ENCODE peak calls at places on chromosomes 5 and 9, in seven cellular contexts. P, L, V, K, N, M and D are unnamed samples.

GRCh38 chr5:67291066-67291465 is 94.5 kb upstream of the CD180 start:
- DNase-seq in P (no peak), M (no peak), K (no peak), N (no peak), V (no peak), L (no peak), D (no peak)

GRCh38 chr9:98453589-98454311 is 198.3 kb upstream of the TBC1D2 start:
- DNase-seq in M (no peak), N (no peak), V (no peak), K (no peak), L (no peak), P (no peak), D (no peak)

GRCh38 chr9:136693490-136694162 is 6.4 kb upstream of the AGPAT2 start:
- DNase-seq in K (no peak), P (no peak), M (no peak), L (no peak), V (no peak), N (no peak), D (no peak)

GRCh38 chr5:159779481-159779880 is 136.8 kb upstream of the ADRA1B start:
- DNase-seq in K (no peak), P (no peak), M (no peak), L (no peak), V (no peak), N (no peak), D (peak)

GRCh38 chr5:38141665-38142064 is 116.7 kb upstream of the EGFLAM start:
- DNase-seq in N (no peak), V (no peak), L (no peak), M (no peak), P (no peak), K (no peak), D (no peak)

GRCh38 chr5:80128129-80128528 is 93.0 kb downstream of the THBS4 start:
- DNase-seq in M (no peak), K (no peak), N (no peak), V (peak), P (no peak), L (no peak), D (no peak)

GRCh38 chr5:135535420-135535819 is 344 bp downstream of the NEUROG1 start:
- DNase-seq in N (no peak), L (no peak), K (no peak), V (no peak), M (no peak), P (no peak), D (no peak)

GRCh38 chr5:138650999-138651766 is 76.0 kb upstream of the HSPA9 start:
- DNase-seq in L (no peak), N (no peak), M (no peak), V (no peak), K (no peak), P (no peak), D (no peak)

GRCh38 chr5:76363385-76364261 is 39.5 kb upstream of the IQGAP2 start:
- DNase-seq in N (no peak), K (no peak), P (no peak), L (no peak), M (no peak), V (peak), D (no peak)

GRCh38 chr5:16777432-16777831 is 158.7 kb downstream of the MYO10 start:
- DNase-seq in K (no peak), V (no peak), P (no peak), N (no peak), L (no peak), M (no peak), D (no peak)

GRCh38 chr5:58800410-58800809 is 217.5 kb downstream of the RAB3C start:
- DNase-seq in V (no peak), P (no peak), N (no peak), L (no peak), K (no peak), M (no peak), D (no peak)

GRCh38 chr5:161847896-161848510 is at the start of gene GABRA1:
- DNase-seq in L (no peak), P (no peak), N (no peak), K (no peak), M (no peak), V (peak), D (no peak)

GRCh38 chr5:142466195-142466951 is 141.6 kb upstream of the SPRY4 start:
- DNase-seq in V (peak), N (no peak), P (no peak), L (no peak), K (no peak), M (no peak), D (no peak)

GRCh38 chr5:73796164-73797141 is 170.5 kb downstream of the ARHGEF28 start:
- DNase-seq in V (peak), P (no peak), L (peak), M (peak), K (peak), N (peak), D (peak)

GRCh38 chr9:7079051-7079450 is 321.3 kb downstream of the KDM4C start:
- DNase-seq in V (no peak), P (no peak), L (no peak), M (no peak), N (no peak), K (no peak), D (no peak)

GRCh38 chr9:98182069-98182820 is 10.2 kb downstream of the CORO2A start:
- DNase-seq in M (no peak), N (no peak), V (peak), K (no peak), L (no peak), P (no peak), D (no peak)

GRCh38 chr9:1024112-1024511 is 26.0 kb upstream of the DMRT2 start:
- DNase-seq in K (no peak), P (no peak), N (no peak), L (no peak), M (no peak), V (no peak), D (no peak)

GRCh38 chr9:128625391-128626145 is 31.1 kb downstream of the DYNC2I2 start:
- DNase-seq in M (no peak), K (no peak), L (peak), N (no peak), V (no peak), P (no peak), D (no peak)

GRCh38 chr5:10513501-10514442 is 50.1 kb upstream of the ANKRD33B start:
- DNase-seq in L (no peak), K (peak), V (peak), P (no peak), M (no peak), N (no peak), D (peak)

GRCh38 chr5:116225318-116225717 is 140.5 kb downstream of the COMMD10 start:
- DNase-seq in V (no peak), N (no peak), M (no peak), P (no peak), K (no peak), L (no peak), D (no peak)

GRCh38 chr5:171401167-171401947 is 13.7 kb downstream of the NPM1 start:
- DNase-seq in K (no peak), M (no peak), L (no peak), V (no peak), N (no peak), P (no peak), D (no peak)

GRCh38 chr5:157912621-157913325 is 53.8 kb upstream of the CLINT1 start:
- DNase-seq in N (no peak), P (no peak), L (no peak), M (no peak), K (no peak), V (no peak), D (no peak)

GRCh38 chr9:6272229-6272597 is 56.0 kb upstream of the TPD52L3 start:
- DNase-seq in V (peak), N (no peak), P (no peak), L (no peak), K (peak), M (no peak), D (peak)

GRCh38 chr9:98083059-98083458 is 26.5 kb downstream of the NANS start:
- DNase-seq in M (no peak), N (no peak), K (no peak), L (no peak), P (no peak), V (no peak), D (no peak)

GRCh38 chr5:86757824-86758223 is 140.1 kb downstream of the COX7C start:
- DNase-seq in P (no peak), N (no peak), L (no peak), V (peak), K (no peak), M (no peak), D (no peak)

GRCh38 chr5:42960472-42960871 is 79.6 kb downstream of the ANXA2R start:
- DNase-seq in P (no peak), K (no peak), L (no peak), M (no peak), N (no peak), V (no peak), D (no peak)

GRCh38 chr5:142314129-142314528 is 10.7 kb downstream of the SPRY4 start:
- DNase-seq in K (no peak), P (no peak), L (no peak), N (no peak), V (no peak), M (no peak), D (no peak)

GRCh38 chr5:45454114-45454513 is 242.1 kb downstream of the HCN1 start:
- DNase-seq in V (no peak), N (no peak), P (no peak), K (no peak), M (no peak), L (no peak), D (no peak)

GRCh38 chr5:68320094-68320986 is 104.8 kb downstream of the PIK3R1 start:
- DNase-seq in V (no peak), L (no peak), P (no peak), N (no peak), K (no peak), M (no peak), D (no peak)

GRCh38 chr5:116370149-116370548 is 204.5 kb downstream of the SEMA6A start:
- DNase-seq in P (no peak), K (no peak), N (no peak), L (no peak), V (no peak), M (no peak), D (no peak)

GRCh38 chr5:142644127-142644526 is 41.8 kb downstream of the FGF1 start:
- DNase-seq in M (no peak), N (no peak), K (no peak), P (no peak), L (no peak), V (no peak), D (no peak)

GRCh38 chr5:125277494-125278154 is 531.2 kb upstream of the ZNF608 start:
- DNase-seq in L (no peak), P (no peak), V (peak), K (peak), N (no peak), M (no peak), D (peak)